ENCODE peak calls at places on chromosome 19, in five cellular contexts. P, A, M, K and V are unnamed samples.

GRCh38 chr19:13742756-13743155 is 21.6 kb upstream of the MRI1 start:
- DNase-seq in P (no peak), A (no peak), M (no peak), K (no peak), V (no peak)

GRCh38 chr19:55226788-55227187 is 1.8 kb downstream of the TMEM86B start:
- DNase-seq in P (no peak), A (no peak), M (no peak), K (no peak), V (no peak)

GRCh38 chr19:2487780-2488330 is 11.9 kb downstream of the GADD45B start:
- DNase-seq in P (peak; percentile 76), A (no peak), M (no peak), K (no peak), V (no peak)

GRCh38 chr19:39038098-39038497 is 5.7 kb upstream of the FBXO27 start:
- DNase-seq in P (no peak), A (no peak), M (no peak), K (no peak), V (no peak)

GRCh38 chr19:46546194-46546896 is 50.7 kb upstream of the PNMA8B start:
- DNase-seq in P (no peak), A (peak; percentile 8), M (no peak), K (no peak), V (no peak)

GRCh38 chr19:16581971-16582343 is 9.7 kb upstream of the SLC35E1 start:
- DNase-seq in P (no peak), A (no peak), M (no peak), K (no peak), V (no peak)

GRCh38 chr19:48770734-48771472 is 15.6 kb downstream of the FGF21 start:
- DNase-seq in P (no peak), A (no peak), M (no peak), K (no peak), V (no peak)

GRCh38 chr19:33906578-33907335 is 110.1 kb downstream of the KCTD15 start:
- DNase-seq in P (peak; percentile 72), A (no peak), M (no peak), K (no peak), V (no peak)

GRCh38 chr19:19280561-19280960 is 7.5 kb upstream of the TM6SF2 start:
- DNase-seq in P (no peak), A (no peak), M (no peak), K (no peak), V (no peak)

GRCh38 chr19:49953376-49953775 is 7.6 kb downstream of the SIGLEC11 start:
- DNase-seq in P (peak; percentile 2), A (no peak), M (no peak), K (no peak), V (no peak)

GRCh38 chr19:16435238-16435911 is 36.4 kb downstream of the EPS15L1 start:
- DNase-seq in P (no peak), A (no peak), M (no peak), K (no peak), V (peak; percentile 84)

GRCh38 chr19:21693399-21693798 is 74.0 kb downstream of the ZNF100 start:
- DNase-seq in P (no peak), A (no peak), M (no peak), K (no peak), V (no peak)

GRCh38 chr19:656751-657559 is 6.1 kb downstream of the RNF126 start:
- DNase-seq in P (no peak), A (no peak), M (no peak), K (no peak), V (no peak)

GRCh38 chr19:52896431-52897148 is 845 bp downstream of the ZNF320 start:
- DNase-seq in P (no peak), A (peak; percentile 18), M (no peak), K (no peak), V (no peak)

GRCh38 chr19:46678110-46678732 is 17.2 kb upstream of the DACT3 start:
- DNase-seq in P (no peak), A (no peak), M (no peak), K (no peak), V (no peak)

GRCh38 chr19:56751078-56751489 is 79.5 kb upstream of the ZNF835 start:
- DNase-seq in P (no peak), A (no peak), M (no peak), K (no peak), V (no peak)

GRCh38 chr19:52248256-52248655 is 21.1 kb upstream of the ZNF766 start:
- DNase-seq in P (peak; percentile 82), A (peak; percentile 28), M (peak; percentile 5), K (peak; percentile 26), V (no peak)

GRCh38 chr19:1807695-1808394 is 4.2 kb downstream of the ATP8B3 start:
- DNase-seq in P (no peak), A (no peak), M (no peak), K (no peak), V (no peak)

GRCh38 chr19:41930926-41931592 is 2.8 kb upstream of the ERFL start:
- DNase-seq in P (no peak), A (no peak), M (no peak), K (no peak), V (no peak)

GRCh38 chr19:38890686-38891085 is 8.7 kb downstream of the SIRT2 start:
- DNase-seq in P (no peak), A (no peak), M (no peak), K (no peak), V (no peak)

GRCh38 chr19:52949422-52949821 is 13.3 kb downstream of the ZNF816 start:
- DNase-seq in P (no peak), A (no peak), M (no peak), K (no peak), V (no peak)

GRCh38 chr19:31350693-31351211 is 1.5 kb upstream of the TSHZ3 start:
- DNase-seq in P (peak; percentile 89), A (no peak), M (peak; percentile 61), K (no peak), V (no peak)

GRCh38 chr19:18274303-18274775 is at the start of gene IQCN:
- DNase-seq in P (peak; percentile 86), A (no peak), M (no peak), K (no peak), V (no peak)

GRCh38 chr19:6084821-6085220 is 25.5 kb downstream of the RFX2 start:
- DNase-seq in P (no peak), A (no peak), M (no peak), K (no peak), V (no peak)

GRCh38 chr19:27689734-27690241 is 1523.2 kb downstream of the UQCRFS1 start:
- DNase-seq in P (no peak), A (no peak), M (no peak), K (no peak), V (no peak)

GRCh38 chr19:31126236-31126635 is 223.0 kb downstream of the TSHZ3 start:
- DNase-seq in P (no peak), A (no peak), M (no peak), K (no peak), V (no peak)

GRCh38 chr19:6378498-6378897 is 2.8 kb upstream of the PSPN start:
- DNase-seq in P (no peak), A (no peak), M (no peak), K (no peak), V (no peak)

GRCh38 chr19:13234518-13234917 is 84.3 kb downstream of the IER2 start:
- DNase-seq in P (no peak), A (no peak), M (no peak), K (peak; percentile 18), V (no peak)

GRCh38 chr19:40416918-40417713 is 3.9 kb upstream of the PRX start:
- DNase-seq in P (no peak), A (no peak), M (no peak), K (no peak), V (no peak)

GRCh38 chr19:49973987-49974386 is 13.0 kb upstream of the SIGLEC11 start:
- DNase-seq in P (no peak), A (no peak), M (no peak), K (no peak), V (no peak)

GRCh38 chr19:46824887-46825730 is 25.5 kb downstream of the AP2S1 start:
- DNase-seq in P (no peak), A (no peak), M (no peak), K (no peak), V (no peak)

GRCh38 chr19:19618384-19619051 is at the start of gene PBX4:
- DNase-seq in P (peak; percentile 96), A (peak; percentile 94), M (peak; percentile 32), K (peak; percentile 98), V (no peak)

GRCh38 chr19:42295831-42296525 is 6.0 kb upstream of the PRR19 start:
- DNase-seq in P (peak; percentile 96), A (peak; percentile 60), M (no peak), K (peak; percentile 75), V (no peak)